ENCODE peak calls at places on chromosomes 5 and 9, in four cellular contexts. One of them, this sample, is unnamed.

GRCh38 chr9:137671721-137672120 is 52.9 kb downstream of the EHMT1 start:
- DNase-seq in K562: no peak
- DNase-seq in HepG2: no peak
- DNase-seq in HCT116: no peak
- DNase-seq in this sample: no peak

GRCh38 chr9:99387416-99387815 is 165.3 kb downstream of the SEC61B start:
- DNase-seq in HepG2: no peak
- DNase-seq in K562: no peak
- DNase-seq in HCT116: no peak
- DNase-seq in this sample: no peak

GRCh38 chr5:96857924-96858323 is 18.4 kb upstream of the ERAP2 start:
- DNase-seq in HCT116: no peak
- DNase-seq in HepG2: no peak
- DNase-seq in K562: no peak
- DNase-seq in this sample: no peak

GRCh38 chr5:79924936-79925893 is 65.8 kb downstream of the MTX3 start:
- DNase-seq in HepG2: no peak
- DNase-seq in HCT116: no peak
- DNase-seq in K562: no peak
- DNase-seq in this sample: no peak

GRCh38 chr5:392431-392988 is 50.5 kb upstream of the EXOC3 start:
- DNase-seq in K562: peak
- DNase-seq in HepG2: no peak
- DNase-seq in HCT116: peak
- DNase-seq in this sample: no peak

GRCh38 chr5:90000351-90000750 is 409.2 kb downstream of the CETN3 start:
- DNase-seq in HCT116: no peak
- DNase-seq in K562: no peak
- DNase-seq in HepG2: no peak
- DNase-seq in this sample: no peak

GRCh38 chr9:36793277-36793676 is 220.6 kb downstream of the MELK start:
- DNase-seq in K562: peak
- DNase-seq in HepG2: no peak
- DNase-seq in HCT116: peak
- DNase-seq in this sample: no peak

GRCh38 chr5:6543830-6544560 is 88.8 kb downstream of the NSUN2 start:
- DNase-seq in HepG2: no peak
- DNase-seq in HCT116: no peak
- DNase-seq in K562: no peak
- DNase-seq in this sample: no peak

GRCh38 chr5:145797336-145797735 is 37.8 kb downstream of the PRELID2 start:
- DNase-seq in HCT116: no peak
- DNase-seq in K562: no peak
- DNase-seq in HepG2: no peak
- DNase-seq in this sample: no peak

GRCh38 chr9:22049411-22049810 is 40.3 kb upstream of the CDKN2B start:
- DNase-seq in HCT116: no peak
- DNase-seq in K562: no peak
- DNase-seq in HepG2: no peak
- DNase-seq in this sample: no peak

GRCh38 chr5:109852371-109853160 is 162.8 kb downstream of the MAN2A1 start:
- DNase-seq in HCT116: no peak
- DNase-seq in HepG2: no peak
- DNase-seq in K562: no peak
- DNase-seq in this sample: no peak

GRCh38 chr9:119963798-119964372 is 594.6 kb upstream of the BRINP1 start:
- DNase-seq in K562: no peak
- DNase-seq in HepG2: peak
- DNase-seq in HCT116: peak
- DNase-seq in this sample: no peak

GRCh38 chr9:87497604-87498045 is at the start of gene DAPK1:
- DNase-seq in HCT116: peak
- DNase-seq in HepG2: peak
- DNase-seq in K562: peak
- DNase-seq in this sample: no peak

GRCh38 chr9:118651511-118651910 is 717.7 kb downstream of the BRINP1 start:
- DNase-seq in HepG2: no peak
- DNase-seq in HCT116: no peak
- DNase-seq in K562: no peak
- DNase-seq in this sample: no peak

GRCh38 chr5:138360941-138361452 is 8.5 kb downstream of the KDM3B start:
- DNase-seq in K562: no peak
- DNase-seq in HCT116: no peak
- DNase-seq in HepG2: no peak
- DNase-seq in this sample: no peak

GRCh38 chr5:36535390-36535789 is 71.0 kb upstream of the SLC1A3 start:
- DNase-seq in HCT116: no peak
- DNase-seq in HepG2: no peak
- DNase-seq in K562: no peak
- DNase-seq in this sample: no peak

GRCh38 chr5:159218595-159219023 is 9.3 kb upstream of the RNF145 start:
- DNase-seq in HCT116: no peak
- DNase-seq in K562: no peak
- DNase-seq in HepG2: no peak
- DNase-seq in this sample: no peak

GRCh38 chr9:69932901-69933300 is 110.7 kb upstream of the MAMDC2 start:
- DNase-seq in HCT116: peak
- DNase-seq in HepG2: peak
- DNase-seq in K562: peak
- DNase-seq in this sample: no peak

GRCh38 chr9:5587024-5587423 is 41.9 kb upstream of the RIC1 start:
- DNase-seq in HepG2: no peak
- DNase-seq in HCT116: no peak
- DNase-seq in K562: no peak
- DNase-seq in this sample: no peak

GRCh38 chr5:44952376-44952775 is 143.6 kb downstream of the MRPS30 start:
- DNase-seq in HCT116: peak
- DNase-seq in HepG2: peak
- DNase-seq in K562: peak
- DNase-seq in this sample: no peak

GRCh38 chr5:14849516-14850294 is 21.9 kb downstream of the ANKH start:
- DNase-seq in HCT116: no peak
- DNase-seq in K562: no peak
- DNase-seq in HepG2: no peak
- DNase-seq in this sample: no peak

GRCh38 chr5:164256351-164256750 is 750.9 kb downstream of the MAT2B start:
- DNase-seq in HepG2: no peak
- DNase-seq in HCT116: no peak
- DNase-seq in K562: no peak
- DNase-seq in this sample: no peak

GRCh38 chr5:10645671-10646070 is 81.8 kb downstream of the ANKRD33B start:
- DNase-seq in K562: no peak
- DNase-seq in HCT116: no peak
- DNase-seq in HepG2: no peak
- DNase-seq in this sample: no peak

GRCh38 chr5:159514229-159514822 is 184.0 kb upstream of the IL12B start:
- DNase-seq in HepG2: no peak
- DNase-seq in HCT116: no peak
- DNase-seq in K562: no peak
- DNase-seq in this sample: no peak

GRCh38 chr9:34179528-34180138 is 790 bp downstream of the UBAP1 start:
- DNase-seq in HCT116: no peak
- DNase-seq in HepG2: no peak
- DNase-seq in K562: no peak
- DNase-seq in this sample: no peak

GRCh38 chr9:12884736-12885395 is 110.0 kb downstream of the LURAP1L start:
- DNase-seq in K562: no peak
- DNase-seq in HCT116: peak
- DNase-seq in HepG2: peak
- DNase-seq in this sample: peak

GRCh38 chr9:115093550-115093949 is 24.4 kb downstream of the TNC start:
- DNase-seq in HepG2: no peak
- DNase-seq in K562: no peak
- DNase-seq in HCT116: no peak
- DNase-seq in this sample: no peak

GRCh38 chr5:158123595-158123994 is 264.6 kb upstream of the CLINT1 start:
- DNase-seq in HCT116: no peak
- DNase-seq in K562: no peak
- DNase-seq in HepG2: no peak
- DNase-seq in this sample: no peak

GRCh38 chr5:39394946-39395345 is 29.8 kb downstream of the DAB2 start:
- DNase-seq in HepG2: no peak
- DNase-seq in HCT116: no peak
- DNase-seq in K562: no peak
- DNase-seq in this sample: no peak

GRCh38 chr9:137745541-137745991 is 126.8 kb downstream of the EHMT1 start:
- DNase-seq in HepG2: peak
- DNase-seq in K562: peak
- DNase-seq in HCT116: peak
- DNase-seq in this sample: no peak

GRCh38 chr5:167389537-167389936 is 901.9 kb upstream of the WWC1 start:
- DNase-seq in K562: no peak
- DNase-seq in HCT116: no peak
- DNase-seq in HepG2: no peak
- DNase-seq in this sample: no peak

GRCh38 chr9:133950206-133950915 is 41.8 kb downstream of the VAV2 start:
- DNase-seq in K562: peak
- DNase-seq in HCT116: no peak
- DNase-seq in HepG2: no peak
- DNase-seq in this sample: no peak

GRCh38 chr9:18347381-18348084 is 126.4 kb upstream of the ADAMTSL1 start:
- DNase-seq in HepG2: no peak
- DNase-seq in HCT116: no peak
- DNase-seq in K562: no peak
- DNase-seq in this sample: no peak

GRCh38 chr5:134435525-134435924 is 23.8 kb upstream of the CDKN2AIPNL start:
- DNase-seq in HCT116: peak
- DNase-seq in HepG2: no peak
- DNase-seq in K562: no peak
- DNase-seq in this sample: no peak

GRCh38 chr9:136445799-136446198 is 6.2 kb upstream of the INPP5E start:
- DNase-seq in HepG2: no peak
- DNase-seq in K562: no peak
- DNase-seq in HCT116: no peak
- DNase-seq in this sample: no peak

GRCh38 chr9:132774886-132775285 is 103.2 kb downstream of the AK8 start:
- DNase-seq in HepG2: peak
- DNase-seq in HCT116: no peak
- DNase-seq in K562: no peak
- DNase-seq in this sample: no peak

GRCh38 chr5:131720714-131721113 is 76.1 kb downstream of the FNIP1 start:
- DNase-seq in HCT116: no peak
- DNase-seq in HepG2: no peak
- DNase-seq in K562: no peak
- DNase-seq in this sample: no peak
- TF ChIP-seq TCF7L2 in HCT116: no peak
- TF ChIP-seq TCF7L2 in HepG2: no peak
- TF ChIP-seq TCF7L2 in K562: no peak
- TF ChIP-seq TCF7L2 in this sample: no peak

GRCh38 chr5:127741412-127741811 is 38.2 kb downstream of the CCDC192 start:
- DNase-seq in HepG2: no peak
- DNase-seq in HCT116: no peak
- DNase-seq in K562: no peak
- DNase-seq in this sample: no peak
- TF ChIP-seq TCF7L2 in HepG2: no peak
- TF ChIP-seq TCF7L2 in HCT116: no peak
- TF ChIP-seq TCF7L2 in K562: no peak
- TF ChIP-seq TCF7L2 in this sample: no peak

GRCh38 chr9:90854637-90855036 is 53.0 kb downstream of the SYK start:
- DNase-seq in HepG2: no peak
- DNase-seq in HCT116: no peak
- DNase-seq in K562: no peak
- DNase-seq in this sample: no peak
- TF ChIP-seq TCF7L2 in HepG2: no peak
- TF ChIP-seq TCF7L2 in HCT116: no peak
- TF ChIP-seq TCF7L2 in K562: no peak
- TF ChIP-seq TCF7L2 in this sample: no peak

GRCh38 chr5:92002875-92003274 is 619.8 kb upstream of the ARRDC3 start:
- DNase-seq in HepG2: no peak
- DNase-seq in K562: no peak
- DNase-seq in HCT116: no peak
- DNase-seq in this sample: no peak

GRCh38 chr5:91998774-91999173 is 615.7 kb upstream of the ARRDC3 start:
- DNase-seq in K562: no peak
- DNase-seq in HepG2: no peak
- DNase-seq in HCT116: no peak
- DNase-seq in this sample: no peak
- TF ChIP-seq TCF7L2 in K562: no peak
- TF ChIP-seq TCF7L2 in HepG2: no peak
- TF ChIP-seq TCF7L2 in HCT116: no peak
- TF ChIP-seq TCF7L2 in this sample: no peak

GRCh38 chr5:74682636-74683035 is 2.4 kb upstream of the HEXB start:
- DNase-seq in K562: no peak
- DNase-seq in HepG2: no peak
- DNase-seq in HCT116: no peak
- DNase-seq in this sample: no peak

GRCh38 chr5:74686962-74687751 is 2.1 kb downstream of the HEXB start:
- DNase-seq in HCT116: no peak
- DNase-seq in K562: no peak
- DNase-seq in HepG2: no peak
- DNase-seq in this sample: no peak

GRCh38 chr5:74684900-74685851 is at the start of gene HEXB:
- DNase-seq in HepG2: peak
- DNase-seq in K562: peak
- DNase-seq in HCT116: peak
- DNase-seq in this sample: no peak

DNA sequence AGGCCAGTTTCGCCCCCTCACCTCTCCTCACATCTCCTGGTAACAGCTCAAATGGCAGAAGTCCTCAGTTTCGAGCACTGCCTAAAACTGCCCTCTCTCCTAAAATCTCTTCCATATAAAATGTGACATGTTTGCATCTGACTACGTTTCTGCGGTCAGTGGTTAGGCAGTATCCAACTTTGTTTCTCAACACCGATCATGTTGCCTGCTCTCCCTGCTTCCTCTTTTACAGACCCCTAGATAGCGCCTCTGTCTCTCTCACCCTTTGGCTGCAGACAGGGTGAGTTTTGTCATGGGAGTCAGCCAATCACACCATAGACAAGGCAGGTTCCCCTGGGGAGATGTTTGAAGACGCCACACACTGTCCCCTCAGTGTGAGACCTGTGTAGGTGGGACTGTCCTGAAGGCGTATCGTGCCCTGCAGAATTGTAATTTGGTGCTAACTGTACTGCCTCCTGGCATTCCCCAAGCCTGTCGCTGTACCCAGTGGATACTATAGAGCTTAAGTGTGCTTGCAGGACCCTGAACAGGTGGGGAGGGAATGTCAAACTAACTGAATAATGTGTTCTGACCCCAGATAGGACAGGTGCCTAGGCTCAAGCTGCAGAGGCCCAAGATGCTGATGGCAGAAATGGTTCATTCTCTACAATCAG is 1.1 kb downstream of the HEXB start:
- DNase-seq in K562: peak
- DNase-seq in HepG2: no peak
- DNase-seq in HCT116: no peak
- DNase-seq in this sample: no peak
- TF ChIP-seq TCF7L2 in K562: no peak
- TF ChIP-seq TCF7L2 in HepG2: no peak
- TF ChIP-seq TCF7L2 in HCT116: no peak
- TF ChIP-seq TCF7L2 in this sample: no peak

This sample was measured in Panc1.